ENCODE peak calls at places on chromosomes 4 and X, in seven cellular contexts. One of them, this sample, is unnamed.

GRCh38 chrX:1164322-1165288 is 47.8 kb downstream of the CRLF2 start:
- DNase-seq in tibial artery: peak
- DNase-seq in heart right ventricle: no peak
- DNase-seq in A549: peak
- DNase-seq in adrenal gland: peak
- DNase-seq in cardiac muscle cell: peak
- DNase-seq in choroid plexus epithelial cell: no peak
- DNase-seq in this sample: no peak

GRCh38 chr4:16067515-16067914 is 16.3 kb downstream of the PROM1 start:
- DNase-seq in tibial artery: no peak
- DNase-seq in heart right ventricle: no peak
- DNase-seq in A549: no peak
- DNase-seq in adrenal gland: no peak
- DNase-seq in cardiac muscle cell: no peak
- DNase-seq in choroid plexus epithelial cell: no peak
- DNase-seq in this sample: no peak

GRCh38 chr4:81260443-81261102 is 45.6 kb upstream of the PRKG2 start:
- DNase-seq in tibial artery: no peak
- DNase-seq in heart right ventricle: no peak
- DNase-seq in A549: no peak
- DNase-seq in adrenal gland: no peak
- DNase-seq in cardiac muscle cell: no peak
- DNase-seq in choroid plexus epithelial cell: peak
- DNase-seq in this sample: peak

GRCh38 chr4:38601244-38601915 is 62.6 kb upstream of the KLF3 start:
- DNase-seq in tibial artery: no peak
- DNase-seq in heart right ventricle: no peak
- DNase-seq in A549: no peak
- DNase-seq in adrenal gland: peak
- DNase-seq in cardiac muscle cell: no peak
- DNase-seq in choroid plexus epithelial cell: peak
- DNase-seq in this sample: peak

GRCh38 chrX:151552721-151553120 is 10.8 kb upstream of the PASD1 start:
- DNase-seq in tibial artery: no peak
- DNase-seq in heart right ventricle: no peak
- DNase-seq in A549: no peak
- DNase-seq in adrenal gland: no peak
- DNase-seq in cardiac muscle cell: no peak
- DNase-seq in choroid plexus epithelial cell: no peak
- DNase-seq in this sample: no peak

GRCh38 chr4:16056681-16057400 is 27.0 kb downstream of the PROM1 start:
- DNase-seq in tibial artery: peak
- DNase-seq in heart right ventricle: no peak
- DNase-seq in A549: no peak
- DNase-seq in adrenal gland: no peak
- DNase-seq in cardiac muscle cell: no peak
- DNase-seq in choroid plexus epithelial cell: no peak
- DNase-seq in this sample: no peak

GRCh38 chr4:40736910-40737309 is 12.8 kb upstream of the NSUN7 start:
- DNase-seq in tibial artery: no peak
- DNase-seq in heart right ventricle: no peak
- DNase-seq in A549: peak
- DNase-seq in adrenal gland: no peak
- DNase-seq in cardiac muscle cell: peak
- DNase-seq in choroid plexus epithelial cell: peak
- DNase-seq in this sample: peak

GRCh38 chr4:151287409-151287808 is 10.4 kb downstream of the PRSS48 start:
- DNase-seq in tibial artery: no peak
- DNase-seq in heart right ventricle: no peak
- DNase-seq in A549: no peak
- DNase-seq in adrenal gland: no peak
- DNase-seq in cardiac muscle cell: no peak
- DNase-seq in choroid plexus epithelial cell: no peak
- DNase-seq in this sample: no peak

GRCh38 chr4:169934794-169935400 is 91.3 kb downstream of the MFAP3L start:
- DNase-seq in tibial artery: no peak
- DNase-seq in heart right ventricle: no peak
- DNase-seq in A549: no peak
- DNase-seq in adrenal gland: no peak
- DNase-seq in cardiac muscle cell: no peak
- DNase-seq in choroid plexus epithelial cell: no peak
- DNase-seq in this sample: no peak

GRCh38 chr4:112510191-112510467 is 5.9 kb downstream of the NEUROG2 start:
- DNase-seq in tibial artery: no peak
- DNase-seq in heart right ventricle: no peak
- DNase-seq in A549: no peak
- DNase-seq in adrenal gland: no peak
- DNase-seq in cardiac muscle cell: no peak
- DNase-seq in choroid plexus epithelial cell: no peak
- DNase-seq in this sample: no peak

GRCh38 chrX:134388161-134389109 is 71.5 kb upstream of the HPRT1 start:
- DNase-seq in tibial artery: no peak
- DNase-seq in heart right ventricle: no peak
- DNase-seq in A549: no peak
- DNase-seq in adrenal gland: no peak
- DNase-seq in cardiac muscle cell: peak
- DNase-seq in choroid plexus epithelial cell: no peak
- DNase-seq in this sample: no peak

GRCh38 chr4:75547647-75548387 is 8.0 kb upstream of the ODAPH start:
- DNase-seq in tibial artery: peak
- DNase-seq in heart right ventricle: peak
- DNase-seq in A549: no peak
- DNase-seq in adrenal gland: peak
- DNase-seq in cardiac muscle cell: peak
- DNase-seq in choroid plexus epithelial cell: peak
- DNase-seq in this sample: peak

GRCh38 chr4:141810038-141810701 is 173.8 kb downstream of the IL15 start:
- DNase-seq in tibial artery: no peak
- DNase-seq in heart right ventricle: no peak
- DNase-seq in A549: no peak
- DNase-seq in adrenal gland: no peak
- DNase-seq in cardiac muscle cell: no peak
- DNase-seq in choroid plexus epithelial cell: no peak
- DNase-seq in this sample: no peak

GRCh38 chr4:182854466-182854865 is 62.7 kb downstream of the DCTD start:
- DNase-seq in tibial artery: no peak
- DNase-seq in heart right ventricle: no peak
- DNase-seq in A549: no peak
- DNase-seq in adrenal gland: no peak
- DNase-seq in cardiac muscle cell: no peak
- DNase-seq in choroid plexus epithelial cell: no peak
- DNase-seq in this sample: no peak

GRCh38 chrX:149760965-149761364 is 12.9 kb upstream of the HSFX1 start:
- DNase-seq in tibial artery: no peak
- DNase-seq in heart right ventricle: no peak
- DNase-seq in A549: no peak
- DNase-seq in adrenal gland: no peak
- DNase-seq in cardiac muscle cell: no peak
- DNase-seq in choroid plexus epithelial cell: no peak
- DNase-seq in this sample: no peak

GRCh38 chr4:82561745-82562552 is at the start of gene TMEM150C:
- DNase-seq in tibial artery: no peak
- DNase-seq in heart right ventricle: peak
- DNase-seq in A549: peak
- DNase-seq in adrenal gland: peak
- DNase-seq in cardiac muscle cell: peak
- DNase-seq in choroid plexus epithelial cell: peak
- DNase-seq in this sample: peak

GRCh38 chr4:101597204-101597603 is 193.3 kb upstream of the BANK1 start:
- DNase-seq in tibial artery: no peak
- DNase-seq in heart right ventricle: no peak
- DNase-seq in A549: no peak
- DNase-seq in adrenal gland: no peak
- DNase-seq in cardiac muscle cell: no peak
- DNase-seq in choroid plexus epithelial cell: no peak
- DNase-seq in this sample: no peak
- TF ChIP-seq CTCF in tibial artery: no peak
- TF ChIP-seq CTCF in heart right ventricle: no peak
- TF ChIP-seq CTCF in A549: no peak
- TF ChIP-seq CTCF in adrenal gland: no peak
- TF ChIP-seq CTCF in cardiac muscle cell: peak
- TF ChIP-seq CTCF in choroid plexus epithelial cell: peak
- TF ChIP-seq CTCF in this sample: no peak

GRCh38 chr4:1819284-1819683 is 26.2 kb downstream of the FGFR3 start:
- DNase-seq in tibial artery: no peak
- DNase-seq in heart right ventricle: no peak
- DNase-seq in A549: no peak
- DNase-seq in adrenal gland: no peak
- DNase-seq in cardiac muscle cell: no peak
- DNase-seq in choroid plexus epithelial cell: no peak
- DNase-seq in this sample: no peak
- H3K4me3 ChIP-seq in tibial artery: no peak
- H3K4me3 ChIP-seq in heart right ventricle: no peak
- H3K4me3 ChIP-seq in A549: no peak
- H3K4me3 ChIP-seq in adrenal gland: no peak
- H3K4me3 ChIP-seq in cardiac muscle cell: no peak
- H3K4me3 ChIP-seq in choroid plexus epithelial cell: no peak
- H3K4me3 ChIP-seq in this sample: no peak

DNA sequence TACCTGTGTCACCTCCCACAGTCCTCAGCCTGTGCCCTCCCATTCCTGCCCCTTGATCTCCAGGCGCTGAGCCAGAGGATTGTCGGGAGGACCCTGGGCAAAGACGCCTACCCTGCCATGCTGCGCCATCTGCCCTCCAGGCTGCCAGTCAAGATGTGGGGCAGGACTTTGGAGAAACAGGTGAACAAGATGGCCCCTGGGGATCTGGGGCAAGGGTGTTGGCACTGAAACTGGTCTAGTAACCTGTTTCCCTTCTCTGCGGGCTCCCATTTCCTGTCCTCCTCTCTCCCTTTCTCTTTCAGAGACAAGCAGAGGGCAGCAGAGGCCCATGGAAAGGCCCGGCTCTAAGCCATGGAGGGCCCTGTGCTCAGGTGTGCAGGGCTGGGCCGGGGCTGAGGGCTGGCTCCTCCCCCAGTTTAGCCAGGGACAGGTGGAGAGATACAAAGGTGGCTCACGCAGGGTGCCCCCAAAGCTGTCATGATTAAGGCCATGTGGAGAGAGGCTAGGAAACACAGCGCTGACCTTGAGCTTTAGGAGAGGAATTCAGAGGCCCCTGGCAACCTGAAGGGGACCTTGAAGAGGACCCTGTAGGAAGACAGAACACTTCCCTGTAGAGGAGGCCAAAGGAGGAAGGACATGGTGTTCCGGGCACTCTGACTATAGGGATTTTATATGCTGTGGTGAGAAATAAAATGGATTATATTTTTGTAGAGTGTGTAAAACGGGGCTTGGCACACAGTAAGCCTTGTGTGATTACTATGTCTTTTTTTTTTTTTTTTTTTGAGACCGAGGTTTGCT is at the start of gene GLOD5:
- DNase-seq in tibial artery: no peak
- DNase-seq in heart right ventricle: no peak
- DNase-seq in A549: no peak
- DNase-seq in adrenal gland: peak
- DNase-seq in cardiac muscle cell: peak
- DNase-seq in choroid plexus epithelial cell: peak
- DNase-seq in this sample: peak
- TF ChIP-seq CTCF in tibial artery: no peak
- TF ChIP-seq CTCF in heart right ventricle: no peak
- TF ChIP-seq CTCF in A549: peak
- TF ChIP-seq CTCF in adrenal gland: no peak
- TF ChIP-seq CTCF in cardiac muscle cell: no peak
- TF ChIP-seq CTCF in choroid plexus epithelial cell: peak
- TF ChIP-seq CTCF in this sample: peak

GRCh38 chr4:128675083-128675482 is 134.4 kb upstream of the JADE1 start:
- DNase-seq in tibial artery: no peak
- DNase-seq in heart right ventricle: no peak
- DNase-seq in A549: no peak
- DNase-seq in adrenal gland: no peak
- DNase-seq in cardiac muscle cell: no peak
- DNase-seq in choroid plexus epithelial cell: peak
- DNase-seq in this sample: no peak

GRCh38 chr4:128670434-128670999 is 139.0 kb upstream of the JADE1 start:
- DNase-seq in tibial artery: no peak
- DNase-seq in heart right ventricle: no peak
- DNase-seq in A549: no peak
- DNase-seq in adrenal gland: no peak
- DNase-seq in cardiac muscle cell: no peak
- DNase-seq in choroid plexus epithelial cell: peak
- DNase-seq in this sample: no peak

GRCh38 chr4:128676095-128676494 is 133.4 kb upstream of the JADE1 start:
- DNase-seq in tibial artery: no peak
- DNase-seq in heart right ventricle: no peak
- DNase-seq in A549: no peak
- DNase-seq in adrenal gland: no peak
- DNase-seq in cardiac muscle cell: no peak
- DNase-seq in choroid plexus epithelial cell: no peak
- DNase-seq in this sample: no peak
- H3K4me3 ChIP-seq in tibial artery: no peak
- H3K4me3 ChIP-seq in heart right ventricle: no peak
- H3K4me3 ChIP-seq in A549: no peak
- H3K4me3 ChIP-seq in adrenal gland: no peak
- H3K4me3 ChIP-seq in cardiac muscle cell: no peak
- H3K4me3 ChIP-seq in choroid plexus epithelial cell: no peak
- H3K4me3 ChIP-seq in this sample: no peak